ENCODE peak calls at places on chromosome 20, in four cellular contexts. X, P, U and Z are unnamed samples.

GRCh38 chr20:31675828-31676533 is 38.3 kb downstream of the COX4I2 start:
- DNase-seq in X (no peak), P (peak; percentile 54), U (no peak), Z (peak; percentile 25)

GRCh38 chr20:38835792-38836191 is 30.3 kb downstream of the PPP1R16B start:
- DNase-seq in X (no peak), P (no peak), U (no peak), Z (no peak)

GRCh38 chr20:14117768-14118167 is 122.5 kb downstream of the MACROD2 start:
- DNase-seq in X (no peak), P (no peak), U (no peak), Z (no peak)

GRCh38 chr20:32036716-32037355 is 15.2 kb upstream of the HCK start:
- DNase-seq in X (no peak), P (no peak), U (no peak), Z (peak; percentile 47)

GRCh38 chr20:41136695-41137411 is 490 bp upstream of the PLCG1 start:
- DNase-seq in X (peak; percentile 91), P (peak; percentile 91), U (peak; percentile 94), Z (peak; percentile 67)

GRCh38 chr20:58135441-58136170 is 92.8 kb downstream of the ANKRD60 start:
- DNase-seq in X (peak; percentile 35), P (no peak), U (no peak), Z (no peak)

GRCh38 chr20:3693376-3693775 is 11.6 kb upstream of the ADAM33 start:
- DNase-seq in X (no peak), P (no peak), U (no peak), Z (no peak)

GRCh38 chr20:33869283-33869682 is 58.1 kb downstream of the CHMP4B start:
- DNase-seq in X (no peak), P (no peak), U (no peak), Z (no peak)

GRCh38 chr20:2815242-2815900 is 584 bp downstream of the C20orf141 start:
- DNase-seq in X (no peak), P (no peak), U (no peak), Z (no peak)

GRCh38 chr20:47262365-47263013 is 94.0 kb downstream of the ZMYND8 start:
- DNase-seq in X (no peak), P (no peak), U (no peak), Z (no peak)

GRCh38 chr20:32855387-32855786 is 3.3 kb upstream of the EFCAB8 start:
- DNase-seq in X (no peak), P (no peak), U (no peak), Z (no peak)

GRCh38 chr20:38023181-38024085 is 9.8 kb downstream of the TTI1 start:
- DNase-seq in X (no peak), P (no peak), U (no peak), Z (peak; percentile 96)

GRCh38 chr20:57514273-57514751 is 10.6 kb downstream of the CTCFL start:
- DNase-seq in X (peak; percentile 73), P (peak; percentile 82), U (peak; percentile 71), Z (peak; percentile 64)

GRCh38 chr20:8246701-8247100 is 114.6 kb downstream of the PLCB1 start:
- DNase-seq in X (no peak), P (no peak), U (no peak), Z (no peak)

GRCh38 chr20:32752458-32753250 is 9.4 kb upstream of the COMMD7 start:
- DNase-seq in X (no peak), P (no peak), U (no peak), Z (peak; percentile 82)

GRCh38 chr20:56554869-56555268 is 21.8 kb downstream of the FAM209B start:
- DNase-seq in X (peak; percentile 40), P (peak; percentile 64), U (no peak), Z (peak; percentile 90)

GRCh38 chr20:4483961-4484360 is 237.7 kb upstream of the PRND start:
- DNase-seq in X (no peak), P (no peak), U (no peak), Z (no peak)

GRCh38 chr20:4913147-4913546 is 88.2 kb downstream of the SLC23A2 start:
- DNase-seq in X (no peak), P (no peak), U (no peak), Z (no peak)

GRCh38 chr20:61889659-61890058 is 176.0 kb downstream of the TAF4 start:
- DNase-seq in X (no peak), P (no peak), U (no peak), Z (no peak)

GRCh38 chr20:52637201-52637600 is 335.0 kb upstream of the TSHZ2 start:
- DNase-seq in X (no peak), P (no peak), U (no peak), Z (no peak)

GRCh38 chr20:50144362-50144761 is 9.2 kb downstream of the PEDS1 start:
- DNase-seq in X (no peak), P (peak; percentile 42), U (no peak), Z (peak; percentile 99)

GRCh38 chr20:16476032-16476431 is 97.2 kb downstream of the KIF16B start:
- DNase-seq in X (no peak), P (peak; percentile 58), U (no peak), Z (peak; percentile 62)

GRCh38 chr20:1242530-1242929 is 16.7 kb downstream of the RAD21L1 start:
- DNase-seq in X (no peak), P (no peak), U (no peak), Z (peak; percentile 93)

GRCh38 chr20:1245578-1245977 is 19.7 kb downstream of the RAD21L1 start:
- DNase-seq in X (no peak), P (no peak), U (no peak), Z (no peak)

GRCh38 chr20:1242099-1242498 is 16.3 kb downstream of the RAD21L1 start:
- DNase-seq in X (no peak), P (no peak), U (no peak), Z (no peak)

GRCh38 chr20:1240549-1240948 is 14.7 kb downstream of the RAD21L1 start:
- DNase-seq in X (no peak), P (peak; percentile 52), U (no peak), Z (no peak)

GRCh38 chr20:1241456-1241855 is 15.6 kb downstream of the RAD21L1 start:
- DNase-seq in X (no peak), P (peak; percentile 49), U (no peak), Z (no peak)
- H4K5ac ChIP-seq in X (no peak overlapping the region), P (no peak overlapping the region), U (no peak overlapping the region), Z (no peak overlapping the region)

GRCh38 chr20:35568645-35569044 is 26.8 kb downstream of the ERGIC3 start:
- DNase-seq in X (peak; percentile 69), P (peak; percentile 73), U (no peak), Z (no peak)
- H4K5ac ChIP-seq in X (no peak overlapping the region), P (no peak overlapping the region), U (no peak overlapping the region), Z (no peak overlapping the region)

DNA sequence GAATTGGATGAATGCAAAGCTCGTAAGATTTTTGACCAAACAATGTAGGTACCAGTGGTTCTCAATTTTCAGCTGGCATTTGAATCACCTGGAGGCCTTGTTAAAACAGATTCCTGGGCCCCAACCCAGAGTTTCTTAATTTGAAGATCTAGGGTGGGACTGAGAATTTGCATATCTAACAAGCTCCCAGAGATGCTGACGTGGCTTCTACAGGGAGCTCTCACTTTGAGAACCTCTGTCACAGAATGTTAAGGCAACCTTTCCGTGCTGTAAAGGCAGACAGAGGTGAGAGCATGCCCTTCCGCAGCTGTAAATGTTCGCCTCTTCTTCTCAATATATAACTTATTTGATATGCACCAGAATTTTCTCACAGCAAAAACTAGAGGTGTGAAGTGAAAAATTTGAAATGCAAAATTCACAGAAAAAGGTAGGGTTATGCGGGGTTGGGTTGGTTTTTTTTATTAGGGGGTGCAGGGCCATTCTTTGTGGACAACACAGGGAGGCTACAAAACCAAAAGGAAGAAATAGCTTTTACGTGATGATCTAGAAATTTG is 69.4 kb downstream of the BMP2 start:
- DNase-seq in X (no peak), P (peak; percentile 72), U (no peak), Z (no peak)
- H4K5ac ChIP-seq in X (no peak overlapping the region), P (no peak overlapping the region), U (no peak overlapping the region), Z (no peak overlapping the region)

GRCh38 chr20:64100566-64100888 is 6.8 kb downstream of the NPBWR2 start:
- DNase-seq in X (no peak), P (no peak), U (no peak), Z (no peak)
- H4K5ac ChIP-seq in X (no peak overlapping the region), P (no peak overlapping the region), U (no peak overlapping the region), Z (no peak overlapping the region)

GRCh38 chr20:55058938-55059337 is 583.5 kb downstream of the DOK5 start:
- DNase-seq in X (no peak), P (no peak), U (no peak), Z (no peak)
- H4K5ac ChIP-seq in X (no peak overlapping the region), P (no peak overlapping the region), U (no peak overlapping the region), Z (no peak overlapping the region)

GRCh38 chr20:20358801-20359200 is 9.1 kb upstream of the INSM1 start:
- DNase-seq in X (no peak), P (no peak), U (no peak), Z (no peak)
- H4K5ac ChIP-seq in X (no peak overlapping the region), P (no peak overlapping the region), U (no peak overlapping the region), Z (no peak overlapping the region)

GRCh38 chr20:21804779-21805178 is 99.3 kb downstream of the PAX1 start:
- DNase-seq in X (no peak), P (no peak), U (no peak), Z (no peak)
- H4K5ac ChIP-seq in X (no peak overlapping the region), P (no peak overlapping the region), U (no peak overlapping the region), Z (no peak overlapping the region)

GRCh38 chr20:1748777-1749176 is 91.2 kb upstream of the SIRPG start:
- DNase-seq in X (no peak), P (no peak), U (no peak), Z (no peak)
- H4K5ac ChIP-seq in X (no peak overlapping the region), P (no peak overlapping the region), U (no peak overlapping the region), Z (no peak overlapping the region)

GRCh38 chr20:23093613-23094012 is 7.5 kb upstream of the CD93 start:
- DNase-seq in X (no peak), P (no peak), U (no peak), Z (no peak)

GRCh38 chr20:23091741-23092408 is 5.8 kb upstream of the CD93 start:
- DNase-seq in X (no peak), P (no peak), U (no peak), Z (no peak)

GRCh38 chr20:23092409-23092756 is 6.3 kb upstream of the CD93 start:
- DNase-seq in X (no peak), P (no peak), U (no peak), Z (no peak)

GRCh38 chr20:23094213-23094896 is 8.2 kb upstream of the CD93 start:
- DNase-seq in X (no peak), P (no peak), U (no peak), Z (no peak)

GRCh38 chr20:23092861-23093543 is 6.9 kb upstream of the CD93 start:
- DNase-seq in X (no peak), P (no peak), U (no peak), Z (no peak)
- H4K5ac ChIP-seq in X (no peak overlapping the region), P (no peak overlapping the region), U (no peak overlapping the region), Z (no peak overlapping the region)

DNA sequence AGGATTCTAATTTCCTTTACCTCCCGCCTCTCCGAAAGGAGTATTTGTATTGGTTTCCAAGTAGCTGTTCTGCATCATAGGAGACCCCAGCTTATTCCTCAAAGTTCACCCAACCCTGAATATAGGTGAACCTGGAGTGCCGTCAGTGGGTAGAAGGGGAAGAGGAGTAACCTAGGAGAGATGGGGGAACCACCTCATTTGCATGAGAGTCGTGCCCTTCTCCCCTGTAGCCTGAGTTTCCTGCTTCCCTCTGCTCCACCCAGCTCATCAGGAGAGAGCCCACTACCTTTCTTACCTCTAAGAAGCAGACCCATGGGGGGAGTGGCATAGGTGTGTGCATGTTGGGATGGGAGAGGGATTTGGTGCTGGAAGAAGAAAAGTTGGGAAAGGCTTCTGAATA is 17.3 kb upstream of the WFDC2 start:
- DNase-seq in X (no peak), P (no peak), U (no peak), Z (no peak)
- H4K5ac ChIP-seq in X (no peak overlapping the region), P (no peak overlapping the region), U (no peak overlapping the region), Z (no peak overlapping the region)